ENCODE peak calls at places on chromosome 2, in seven cellular contexts. One of them, this sample, is unnamed.

GRCh38 chr2:106363788-106364187 is 104.4 kb downstream of the RGPD3 start:
- DNase-seq in NCI-H1105: no peak
- DNase-seq in stimulated activated CD4-positive, alpha-beta T cell treated with anti-CD3 and anti-CD28 coated beads, Interleukin-4, amount 100 ng/mL, for 4 hours: no peak
- DNase-seq in PC-3: peak; percentile 6
- DNase-seq in NCI-H1436: no peak
- DNase-seq in Kasumi-1: no peak
- DNase-seq in NCI-H460: no peak
- DNase-seq in this sample: no peak

GRCh38 chr2:236178921-236179652 is 10.9 kb upstream of the GBX2 start:
- DNase-seq in NCI-H1105: no peak
- DNase-seq in stimulated activated CD4-positive, alpha-beta T cell treated with anti-CD3 and anti-CD28 coated beads, Interleukin-4, amount 100 ng/mL, for 4 hours: no peak
- DNase-seq in PC-3: peak; percentile 23
- DNase-seq in NCI-H1436: no peak
- DNase-seq in Kasumi-1: no peak
- DNase-seq in NCI-H460: no peak
- DNase-seq in this sample: no peak

GRCh38 chr2:171889808-171890207 is 4.2 kb downstream of the SLC25A12 start:
- DNase-seq in NCI-H1105: no peak
- DNase-seq in stimulated activated CD4-positive, alpha-beta T cell treated with anti-CD3 and anti-CD28 coated beads, Interleukin-4, amount 100 ng/mL, for 4 hours: no peak
- DNase-seq in PC-3: no peak
- DNase-seq in NCI-H1436: no peak
- DNase-seq in Kasumi-1: no peak
- DNase-seq in NCI-H460: no peak
- DNase-seq in this sample: no peak

GRCh38 chr2:197628043-197628500 is 47.3 kb downstream of the RFTN2 start:
- DNase-seq in NCI-H1105: no peak
- DNase-seq in stimulated activated CD4-positive, alpha-beta T cell treated with anti-CD3 and anti-CD28 coated beads, Interleukin-4, amount 100 ng/mL, for 4 hours: no peak
- DNase-seq in PC-3: peak; percentile 49
- DNase-seq in NCI-H1436: no peak
- DNase-seq in Kasumi-1: no peak
- DNase-seq in NCI-H460: no peak
- DNase-seq in this sample: peak; percentile 8

GRCh38 chr2:68766378-68766845 is 31.8 kb downstream of the ARHGAP25 start:
- DNase-seq in NCI-H1105: no peak
- DNase-seq in stimulated activated CD4-positive, alpha-beta T cell treated with anti-CD3 and anti-CD28 coated beads, Interleukin-4, amount 100 ng/mL, for 4 hours: peak; percentile 58
- DNase-seq in PC-3: no peak
- DNase-seq in NCI-H1436: no peak
- DNase-seq in Kasumi-1: peak; percentile 92
- DNase-seq in NCI-H460: no peak
- DNase-seq in this sample: no peak

GRCh38 chr2:156331572-156332451 is 709 bp downstream of the NR4A2 start:
- DNase-seq in NCI-H1105: peak; percentile 5
- DNase-seq in stimulated activated CD4-positive, alpha-beta T cell treated with anti-CD3 and anti-CD28 coated beads, Interleukin-4, amount 100 ng/mL, for 4 hours: no peak
- DNase-seq in PC-3: peak; percentile 69
- DNase-seq in NCI-H1436: peak; percentile 6
- DNase-seq in Kasumi-1: peak; percentile 97
- DNase-seq in NCI-H460: peak; percentile 31
- DNase-seq in this sample: peak; percentile 66

GRCh38 chr2:96264656-96265348 is 995 bp downstream of the TMEM127 start:
- DNase-seq in NCI-H1105: peak; percentile 30
- DNase-seq in stimulated activated CD4-positive, alpha-beta T cell treated with anti-CD3 and anti-CD28 coated beads, Interleukin-4, amount 100 ng/mL, for 4 hours: no peak
- DNase-seq in PC-3: no peak
- DNase-seq in NCI-H1436: no peak
- DNase-seq in Kasumi-1: peak; percentile 79
- DNase-seq in NCI-H460: no peak
- DNase-seq in this sample: no peak

GRCh38 chr2:21194147-21194546 is 70.4 kb downstream of the TDRD15 start:
- DNase-seq in NCI-H1105: no peak
- DNase-seq in stimulated activated CD4-positive, alpha-beta T cell treated with anti-CD3 and anti-CD28 coated beads, Interleukin-4, amount 100 ng/mL, for 4 hours: no peak
- DNase-seq in PC-3: no peak
- DNase-seq in NCI-H1436: no peak
- DNase-seq in Kasumi-1: no peak
- DNase-seq in NCI-H460: no peak
- DNase-seq in this sample: no peak

GRCh38 chr2:127397568-127398238 is 9.9 kb upstream of the MAP3K2 start:
- DNase-seq in NCI-H1105: no peak
- DNase-seq in stimulated activated CD4-positive, alpha-beta T cell treated with anti-CD3 and anti-CD28 coated beads, Interleukin-4, amount 100 ng/mL, for 4 hours: no peak
- DNase-seq in PC-3: no peak
- DNase-seq in NCI-H1436: no peak
- DNase-seq in Kasumi-1: no peak
- DNase-seq in NCI-H460: no peak
- DNase-seq in this sample: no peak

GRCh38 chr2:204072443-204073324 is 136.1 kb downstream of the ICOS start:
- DNase-seq in NCI-H1105: no peak
- DNase-seq in stimulated activated CD4-positive, alpha-beta T cell treated with anti-CD3 and anti-CD28 coated beads, Interleukin-4, amount 100 ng/mL, for 4 hours: peak; percentile 45
- DNase-seq in PC-3: peak; percentile 68
- DNase-seq in NCI-H1436: peak; percentile 31
- DNase-seq in Kasumi-1: no peak
- DNase-seq in NCI-H460: peak; percentile 28
- DNase-seq in this sample: peak; percentile 28

GRCh38 chr2:121873870-121874269 is 118.4 kb downstream of the TSN start:
- DNase-seq in NCI-H1105: no peak
- DNase-seq in stimulated activated CD4-positive, alpha-beta T cell treated with anti-CD3 and anti-CD28 coated beads, Interleukin-4, amount 100 ng/mL, for 4 hours: no peak
- DNase-seq in PC-3: no peak
- DNase-seq in NCI-H1436: no peak
- DNase-seq in Kasumi-1: no peak
- DNase-seq in NCI-H460: no peak
- DNase-seq in this sample: no peak

GRCh38 chr2:98608962-98609604 is 694 bp downstream of the UNC50 start:
- DNase-seq in NCI-H1105: no peak
- DNase-seq in stimulated activated CD4-positive, alpha-beta T cell treated with anti-CD3 and anti-CD28 coated beads, Interleukin-4, amount 100 ng/mL, for 4 hours: no peak
- DNase-seq in PC-3: peak; percentile 39
- DNase-seq in NCI-H1436: no peak
- DNase-seq in Kasumi-1: peak; percentile 20
- DNase-seq in NCI-H460: no peak
- DNase-seq in this sample: peak; percentile 38

GRCh38 chr2:164717000-164717597 is 95.8 kb upstream of the GRB14 start:
- DNase-seq in NCI-H1105: no peak
- DNase-seq in stimulated activated CD4-positive, alpha-beta T cell treated with anti-CD3 and anti-CD28 coated beads, Interleukin-4, amount 100 ng/mL, for 4 hours: no peak
- DNase-seq in PC-3: peak; percentile 56
- DNase-seq in NCI-H1436: peak; percentile 13
- DNase-seq in Kasumi-1: peak; percentile 75
- DNase-seq in NCI-H460: peak; percentile 20
- DNase-seq in this sample: no peak

GRCh38 chr2:24075915-24076848 is at the start of gene SF3B6:
- DNase-seq in NCI-H1105: peak; percentile 99
- DNase-seq in stimulated activated CD4-positive, alpha-beta T cell treated with anti-CD3 and anti-CD28 coated beads, Interleukin-4, amount 100 ng/mL, for 4 hours: peak; percentile 100
- DNase-seq in PC-3: peak; percentile 100
- DNase-seq in NCI-H1436: peak; percentile 100
- DNase-seq in Kasumi-1: peak; percentile 98
- DNase-seq in NCI-H460: peak; percentile 99
- DNase-seq in this sample: peak; percentile 100

GRCh38 chr2:44906972-44907371 is 34.5 kb upstream of the SIX3 start:
- DNase-seq in NCI-H1105: no peak
- DNase-seq in stimulated activated CD4-positive, alpha-beta T cell treated with anti-CD3 and anti-CD28 coated beads, Interleukin-4, amount 100 ng/mL, for 4 hours: no peak
- DNase-seq in PC-3: no peak
- DNase-seq in NCI-H1436: no peak
- DNase-seq in Kasumi-1: no peak
- DNase-seq in NCI-H460: no peak
- DNase-seq in this sample: peak; percentile 97

GRCh38 chr2:23706613-23707078 is 220.3 kb downstream of the ATAD2B start:
- DNase-seq in NCI-H1105: no peak
- DNase-seq in stimulated activated CD4-positive, alpha-beta T cell treated with anti-CD3 and anti-CD28 coated beads, Interleukin-4, amount 100 ng/mL, for 4 hours: no peak
- DNase-seq in PC-3: no peak
- DNase-seq in NCI-H1436: no peak
- DNase-seq in Kasumi-1: no peak
- DNase-seq in NCI-H460: no peak
- DNase-seq in this sample: no peak

GRCh38 chr2:110115291-110116032 is at the start of gene MALL:
- DNase-seq in NCI-H1105: no peak
- DNase-seq in stimulated activated CD4-positive, alpha-beta T cell treated with anti-CD3 and anti-CD28 coated beads, Interleukin-4, amount 100 ng/mL, for 4 hours: no peak
- DNase-seq in PC-3: peak; percentile 89
- DNase-seq in NCI-H1436: no peak
- DNase-seq in Kasumi-1: no peak
- DNase-seq in NCI-H460: peak; percentile 62
- DNase-seq in this sample: peak; percentile 80

GRCh38 chr2:152307863-152308262 is 27.1 kb upstream of the FMNL2 start:
- DNase-seq in NCI-H1105: no peak
- DNase-seq in stimulated activated CD4-positive, alpha-beta T cell treated with anti-CD3 and anti-CD28 coated beads, Interleukin-4, amount 100 ng/mL, for 4 hours: no peak
- DNase-seq in PC-3: peak; percentile 12
- DNase-seq in NCI-H1436: no peak
- DNase-seq in Kasumi-1: no peak
- DNase-seq in NCI-H460: no peak
- DNase-seq in this sample: no peak